ENCODE peak calls at places on chromosome 1, in ten cellular contexts. K is HCT116, E is GM12878, P is GM23248, W is Karpas-422, Z is fibroblast of lung, I is endothelial cell of umbilical vein, X is hepatocyte, H is OCI-LY7, S is neural progenitor cell. A is an unnamed sample.

GRCh38 chr1:154192476-154192875 is 576 bp upstream of the TPM3 start:
- DNase-seq in K (no peak), E (no peak), P (no peak), W (no peak), Z (no peak), I (no peak), X (no peak), H (no peak), S (no peak), A (no peak)

GRCh38 chr1:68112835-68113243 is 62.4 kb upstream of the DIRAS3 start:
- DNase-seq in K (peak; percentile 54), E (no peak), P (peak; percentile 90), W (no peak), Z (peak; percentile 86), I (peak; percentile 82), X (no peak), H (no peak), S (no peak), A (no peak)

GRCh38 chr1:25033828-25034451 is 103.9 kb upstream of the RUNX3 start:
- DNase-seq in K (no peak), E (no peak), P (no peak), W (no peak), Z (no peak), I (no peak), X (no peak), H (no peak), S (no peak), A (no peak)

GRCh38 chr1:111976332-111976731 is 13.1 kb downstream of the KCND3 start:
- DNase-seq in K (no peak), E (no peak), P (no peak), W (no peak), Z (no peak), I (no peak), X (no peak), H (no peak), S (no peak), A (no peak)

GRCh38 chr1:150021191-150021688 is 10.7 kb upstream of the OTUD7B start:
- DNase-seq in K (no peak), E (no peak), P (no peak), W (peak; percentile 9), Z (no peak), I (peak; percentile 53), X (peak; percentile 74), H (no peak), S (no peak), A (no peak)

GRCh38 chr1:101357444-101357986 is 120.7 kb downstream of the S1PR1 start:
- DNase-seq in K (peak; percentile 59), E (peak; percentile 95), P (peak; percentile 72), W (peak; percentile 94), Z (peak; percentile 76), I (peak; percentile 88), X (peak; percentile 80), H (peak; percentile 77), S (peak; percentile 76), A (peak; percentile 52)

GRCh38 chr1:167617100-167617949 is 12.7 kb upstream of the RCSD1 start:
- DNase-seq in K (no peak), E (peak; percentile 74), P (peak; percentile 54), W (peak; percentile 94), Z (peak; percentile 8), I (peak; percentile 34), X (no peak), H (peak; percentile 98), S (peak; percentile 25), A (peak; percentile 82)

GRCh38 chr1:7539772-7540175 is 231.3 kb upstream of the VAMP3 start:
- DNase-seq in K (peak; percentile 67), E (no peak), P (peak; percentile 38), W (peak; percentile 83), Z (no peak), I (peak; percentile 34), X (peak; percentile 79), H (no peak), S (peak; percentile 76), A (peak; percentile 14)

GRCh38 chr1:25450894-25451293 is 20.2 kb downstream of the MACO1 start:
- DNase-seq in K (no peak), E (no peak), P (no peak), W (no peak), Z (no peak), I (no peak), X (no peak), H (no peak), S (no peak), A (no peak)

GRCh38 chr1:157162345-157162744 is 24.1 kb upstream of the ETV3 start:
- DNase-seq in K (no peak), E (no peak), P (no peak), W (no peak), Z (no peak), I (no peak), X (peak; percentile 26), H (no peak), S (no peak), A (no peak)

GRCh38 chr1:157163273-157164127 is 25.3 kb upstream of the ETV3 start:
- DNase-seq in K (peak; percentile 50), E (no peak), P (peak; percentile 50), W (peak; percentile 86), Z (peak; percentile 44), I (peak; percentile 63), X (peak; percentile 79), H (peak; percentile 64), S (peak; percentile 81), A (peak; percentile 87)

GRCh38 chr1:157167437-157167836 is 29.2 kb upstream of the ETV3 start:
- DNase-seq in K (no peak), E (peak; percentile 32), P (no peak), W (no peak), Z (no peak), I (no peak), X (no peak), H (peak; percentile 57), S (no peak), A (no peak)

GRCh38 chr1:157168015-157168414 is 29.8 kb upstream of the ETV3 start:
- DNase-seq in K (no peak), E (peak; percentile 45), P (no peak), W (no peak), Z (no peak), I (no peak), X (no peak), H (peak; percentile 27), S (no peak), A (no peak)

GRCh38 chr1:157166581-157166980 is 28.4 kb upstream of the ETV3 start:
- DNase-seq in K (no peak), E (no peak), P (no peak), W (no peak), Z (no peak), I (no peak), X (no peak), H (no peak), S (no peak), A (no peak)
- H4K20me1 ChIP-seq in K (no peaks in the 10 kb centered on the region), E (no peaks in the 10 kb centered on the region), P (no peaks in the 10 kb centered on the region), W (no peaks in the 10 kb centered on the region), Z (peaks cover 2% of the 10 kb centered on the region), I (no peaks in the 10 kb centered on the region), X (no peaks in the 10 kb centered on the region), H (no peaks in the 10 kb centered on the region), S (no peaks in the 10 kb centered on the region), A (no peaks in the 10 kb centered on the region)

DNA sequence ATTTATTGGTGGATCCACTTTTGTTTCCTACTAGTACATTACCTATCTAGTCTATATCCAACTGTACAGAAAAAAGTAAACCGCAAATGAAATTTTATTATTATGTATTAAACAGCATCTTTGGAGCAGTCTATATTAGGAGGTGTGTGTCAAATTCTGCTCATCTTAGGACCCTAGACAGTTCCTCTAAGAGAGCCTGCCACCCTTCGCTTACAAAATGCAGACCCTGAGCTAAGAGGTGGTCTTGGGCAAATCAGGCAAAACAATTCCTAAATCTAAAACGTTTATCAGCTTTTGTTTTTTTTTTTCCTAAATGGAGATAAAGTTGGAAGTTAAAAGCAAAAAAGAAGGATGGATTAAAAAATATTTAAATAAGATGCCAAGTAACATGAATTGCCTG is 85.3 kb downstream of the PBX1 start:
- DNase-seq in K (no peak), E (no peak), P (no peak), W (no peak), Z (no peak), I (no peak), X (no peak), H (no peak), S (no peak), A (no peak)
- H4K20me1 ChIP-seq in K (no peaks in the 10 kb centered on the region), E (no peaks in the 10 kb centered on the region), P (no peaks in the 10 kb centered on the region), W (no peaks in the 10 kb centered on the region), Z (no peaks in the 10 kb centered on the region), I (no peaks in the 10 kb centered on the region), X (no peaks in the 10 kb centered on the region), H (no peaks in the 10 kb centered on the region), S (peaks cover 69% of the 10 kb centered on the region), A (no peaks in the 10 kb centered on the region)

GRCh38 chr1:204468766-204469302 is 25.8 kb downstream of the PIK3C2B start:
- DNase-seq in K (no peak), E (no peak), P (no peak), W (no peak), Z (no peak), I (no peak), X (no peak), H (no peak), S (no peak), A (no peak)
- H4K20me1 ChIP-seq in K (no peaks in the 10 kb centered on the region), E (no peaks in the 10 kb centered on the region), P (no peaks in the 10 kb centered on the region), W (peaks cover 7% of the 10 kb centered on the region), Z (no peaks in the 10 kb centered on the region), I (no peaks in the 10 kb centered on the region), X (no peaks in the 10 kb centered on the region), H (no peaks in the 10 kb centered on the region), S (peaks cover 21% of the 10 kb centered on the region), A (no peaks in the 10 kb centered on the region)

DNA sequence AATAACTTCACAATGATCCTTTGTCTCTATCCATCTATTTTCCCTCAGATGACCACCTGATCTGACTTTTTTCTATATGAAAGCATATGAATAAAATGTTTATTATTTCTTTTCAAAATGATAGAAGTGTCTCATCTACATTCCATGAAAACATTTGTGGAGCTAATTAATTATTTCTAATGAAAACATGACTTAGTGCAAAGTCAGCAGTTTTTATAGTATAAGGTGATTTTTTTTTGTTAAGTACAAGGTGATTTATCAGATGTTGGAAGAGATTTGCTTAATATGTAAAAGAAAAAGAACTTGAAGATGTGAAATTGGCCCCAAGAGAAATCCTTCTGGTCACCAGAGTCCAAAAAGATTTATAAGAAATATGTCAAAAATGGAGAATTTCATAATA is 43.5 kb downstream of the PDPN start:
- DNase-seq in K (no peak), E (no peak), P (no peak), W (no peak), Z (no peak), I (no peak), X (no peak), H (no peak), S (no peak), A (no peak)
- H4K20me1 ChIP-seq in K (no peaks in the 10 kb centered on the region), E (no peaks in the 10 kb centered on the region), P (no peaks in the 10 kb centered on the region), W (no peaks in the 10 kb centered on the region), Z (no peaks in the 10 kb centered on the region), I (no peaks in the 10 kb centered on the region), X (no peaks in the 10 kb centered on the region), H (no peaks in the 10 kb centered on the region), S (no peaks in the 10 kb centered on the region), A (no peaks in the 10 kb centered on the region)